ENCODE peak calls at places on chromosome 15, in eight cellular contexts. N is EH; K is NCI-H226; U is CD8-positive, alpha-beta memory T cell; R is heart right ventricle; D is stimulated activated CD4-positive, alpha-beta T cell treated with anti-CD3 and anti-CD28 coated beads, TNF-alpha, amount 100 ng/mL, for 1 hour; L is foreskin keratinocyte; Q is ACHN. J is an unnamed sample.

GRCh38 chr15:69824075-69824876 is 273.4 kb downstream of the TLE3 start:
- DNase-seq in N (no peak), K (no peak), U (no peak), R (no peak), D (no peak), L (no peak), Q (no peak), J (no peak)

GRCh38 chr15:68400066-68400456 is 31.9 kb downstream of the ITGA11 start:
- DNase-seq in N (no peak), K (no peak), U (no peak), R (no peak), D (no peak), L (no peak), Q (peak; percentile 44), J (no peak)

GRCh38 chr15:98609144-98609852 is 39.0 kb upstream of the IGF1R start:
- DNase-seq in N (peak; percentile 77), K (peak; percentile 83), U (no peak), R (no peak), D (no peak), L (peak; percentile 84), Q (peak; percentile 74), J (peak; percentile 52)

GRCh38 chr15:90837052-90837621 is 31.3 kb upstream of the FURIN start:
- DNase-seq in N (no peak), K (no peak), U (no peak), R (no peak), D (no peak), L (peak; percentile 21), Q (no peak), J (peak; percentile 96)

GRCh38 chr15:73368301-73369072 is at the start of gene HCN4:
- DNase-seq in N (no peak), K (peak; percentile 57), U (no peak), R (peak; percentile 48), D (no peak), L (no peak), Q (no peak), J (no peak)

GRCh38 chr15:34621675-34622074 is 38.2 kb upstream of the GOLGA8B start:
- DNase-seq in N (peak; percentile 60), K (no peak), U (no peak), R (no peak), D (no peak), L (peak; percentile 17), Q (peak; percentile 32), J (peak; percentile 16)

GRCh38 chr15:101020451-101020850 is 101.3 kb downstream of the LRRK1 start:
- DNase-seq in N (no peak), K (no peak), U (no peak), R (no peak), D (no peak), L (no peak), Q (no peak), J (no peak)

GRCh38 chr15:61138151-61138550 is 91.0 kb downstream of the RORA start:
- DNase-seq in N (peak; percentile 6), K (no peak), U (no peak), R (no peak), D (no peak), L (no peak), Q (no peak), J (no peak)